ENCODE peak calls at places on chromosome 6, in eight cellular contexts. One of them, this sample, is unnamed.

GRCh38 chr6:148500402-148500801 is 157.8 kb downstream of the SASH1 start:
- DNase-seq in endothelial cell of umbilical vein: no peak
- DNase-seq in AG04450: no peak
- DNase-seq in A549: no peak
- DNase-seq in fibroblast of mammary gland: no peak
- DNase-seq in psoas muscle: no peak
- DNase-seq in dorsolateral prefrontal cortex: no peak
- DNase-seq in hepatocyte: no peak
- DNase-seq in this sample: no peak

GRCh38 chr6:145722190-145722589 is 13.1 kb downstream of the EPM2A start:
- DNase-seq in endothelial cell of umbilical vein: no peak
- DNase-seq in AG04450: no peak
- DNase-seq in A549: no peak
- DNase-seq in fibroblast of mammary gland: no peak
- DNase-seq in psoas muscle: no peak
- DNase-seq in dorsolateral prefrontal cortex: no peak
- DNase-seq in hepatocyte: no peak
- DNase-seq in this sample: no peak

GRCh38 chr6:88119769-88120168 is 46.4 kb downstream of the CNR1 start:
- DNase-seq in endothelial cell of umbilical vein: no peak
- DNase-seq in AG04450: no peak
- DNase-seq in A549: no peak
- DNase-seq in fibroblast of mammary gland: peak
- DNase-seq in psoas muscle: no peak
- DNase-seq in dorsolateral prefrontal cortex: no peak
- DNase-seq in hepatocyte: peak
- DNase-seq in this sample: no peak

GRCh38 chr6:45538636-45539035 is 160.9 kb upstream of the SUPT3H start:
- DNase-seq in endothelial cell of umbilical vein: no peak
- DNase-seq in AG04450: no peak
- DNase-seq in A549: no peak
- DNase-seq in fibroblast of mammary gland: peak
- DNase-seq in psoas muscle: peak
- DNase-seq in dorsolateral prefrontal cortex: no peak
- DNase-seq in hepatocyte: peak
- DNase-seq in this sample: no peak

GRCh38 chr6:6655805-6656251 is 67.3 kb downstream of the LY86 start:
- DNase-seq in endothelial cell of umbilical vein: no peak
- DNase-seq in AG04450: no peak
- DNase-seq in A549: no peak
- DNase-seq in fibroblast of mammary gland: no peak
- DNase-seq in psoas muscle: no peak
- DNase-seq in dorsolateral prefrontal cortex: no peak
- DNase-seq in hepatocyte: no peak
- DNase-seq in this sample: no peak

GRCh38 chr6:106098383-106099234 is 12.5 kb downstream of the PRDM1 start:
- DNase-seq in endothelial cell of umbilical vein: peak
- DNase-seq in AG04450: no peak
- DNase-seq in A549: peak
- DNase-seq in fibroblast of mammary gland: peak
- DNase-seq in psoas muscle: no peak
- DNase-seq in dorsolateral prefrontal cortex: no peak
- DNase-seq in hepatocyte: peak
- DNase-seq in this sample: no peak

GRCh38 chr6:32969685-32970412 is 1.5 kb downstream of the BRD2 start:
- DNase-seq in endothelial cell of umbilical vein: peak
- DNase-seq in AG04450: peak
- DNase-seq in A549: peak
- DNase-seq in fibroblast of mammary gland: peak
- DNase-seq in psoas muscle: peak
- DNase-seq in dorsolateral prefrontal cortex: peak
- DNase-seq in hepatocyte: peak
- DNase-seq in this sample: no peak

GRCh38 chr6:89042664-89043063 is 37.9 kb upstream of the PNRC1 start:
- DNase-seq in endothelial cell of umbilical vein: no peak
- DNase-seq in AG04450: no peak
- DNase-seq in A549: no peak
- DNase-seq in fibroblast of mammary gland: no peak
- DNase-seq in psoas muscle: no peak
- DNase-seq in dorsolateral prefrontal cortex: no peak
- DNase-seq in hepatocyte: no peak
- DNase-seq in this sample: no peak

GRCh38 chr6:100381111-100381510 is 83.6 kb downstream of the SIM1 start:
- DNase-seq in endothelial cell of umbilical vein: peak
- DNase-seq in AG04450: no peak
- DNase-seq in A549: no peak
- DNase-seq in fibroblast of mammary gland: peak
- DNase-seq in psoas muscle: no peak
- DNase-seq in dorsolateral prefrontal cortex: no peak
- DNase-seq in hepatocyte: no peak
- DNase-seq in this sample: no peak

GRCh38 chr6:99602519-99603420 is 3.9 kb upstream of the PRDM13 start:
- DNase-seq in endothelial cell of umbilical vein: no peak
- DNase-seq in AG04450: no peak
- DNase-seq in A549: no peak
- DNase-seq in fibroblast of mammary gland: no peak
- DNase-seq in psoas muscle: no peak
- DNase-seq in dorsolateral prefrontal cortex: no peak
- DNase-seq in hepatocyte: no peak
- DNase-seq in this sample: no peak

GRCh38 chr6:30687659-30688431 is 1.4 kb upstream of the PPP1R18 start:
- DNase-seq in endothelial cell of umbilical vein: no peak
- DNase-seq in AG04450: no peak
- DNase-seq in A549: no peak
- DNase-seq in fibroblast of mammary gland: peak
- DNase-seq in psoas muscle: peak
- DNase-seq in dorsolateral prefrontal cortex: no peak
- DNase-seq in hepatocyte: peak
- DNase-seq in this sample: no peak

GRCh38 chr6:2454180-2454579 is 208.8 kb upstream of the GMDS start:
- DNase-seq in endothelial cell of umbilical vein: no peak
- DNase-seq in AG04450: no peak
- DNase-seq in A549: no peak
- DNase-seq in fibroblast of mammary gland: peak
- DNase-seq in psoas muscle: no peak
- DNase-seq in dorsolateral prefrontal cortex: no peak
- DNase-seq in hepatocyte: no peak
- DNase-seq in this sample: no peak

GRCh38 chr6:144063744-144064401 is 31.5 kb downstream of the SF3B5 start:
- DNase-seq in endothelial cell of umbilical vein: peak
- DNase-seq in AG04450: no peak
- DNase-seq in A549: peak
- DNase-seq in fibroblast of mammary gland: peak
- DNase-seq in psoas muscle: peak
- DNase-seq in dorsolateral prefrontal cortex: peak
- DNase-seq in hepatocyte: peak
- DNase-seq in this sample: peak
- TF ChIP-seq CTCF in endothelial cell of umbilical vein: peak
- TF ChIP-seq CTCF in AG04450: no peak
- TF ChIP-seq CTCF in A549: peak
- TF ChIP-seq CTCF in fibroblast of mammary gland: no peak
- TF ChIP-seq CTCF in psoas muscle: no peak
- TF ChIP-seq CTCF in dorsolateral prefrontal cortex: no peak
- TF ChIP-seq CTCF in hepatocyte: peak
- TF ChIP-seq CTCF in this sample: peak

DNA sequence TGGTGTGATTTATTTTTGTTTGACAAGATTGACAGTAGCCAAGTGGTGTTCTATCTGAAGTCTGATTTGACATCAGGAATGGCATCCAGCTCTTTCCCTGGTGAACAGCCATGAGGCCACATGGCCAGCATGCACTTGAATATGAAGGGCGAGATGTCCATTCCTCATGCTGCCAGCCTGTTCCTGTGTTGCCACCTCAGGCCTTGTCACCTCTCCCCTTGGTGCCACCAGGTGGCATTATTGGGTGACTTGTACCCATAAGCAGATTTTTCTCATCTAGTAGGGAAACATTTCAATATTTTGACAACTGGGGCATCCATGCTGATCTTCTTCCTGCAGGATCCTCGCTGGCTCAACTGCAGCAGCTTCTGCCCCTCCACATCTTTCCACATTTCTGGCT is 199.1 kb downstream of the ERMARD start:
- DNase-seq in endothelial cell of umbilical vein: no peak
- DNase-seq in AG04450: no peak
- DNase-seq in A549: peak
- DNase-seq in fibroblast of mammary gland: peak
- DNase-seq in psoas muscle: no peak
- DNase-seq in dorsolateral prefrontal cortex: no peak
- DNase-seq in hepatocyte: no peak
- DNase-seq in this sample: no peak
- TF ChIP-seq CTCF in endothelial cell of umbilical vein: no peak
- TF ChIP-seq CTCF in AG04450: no peak
- TF ChIP-seq CTCF in A549: no peak
- TF ChIP-seq CTCF in fibroblast of mammary gland: no peak
- TF ChIP-seq CTCF in psoas muscle: peak
- TF ChIP-seq CTCF in dorsolateral prefrontal cortex: no peak
- TF ChIP-seq CTCF in hepatocyte: no peak
- TF ChIP-seq CTCF in this sample: peak

DNA sequence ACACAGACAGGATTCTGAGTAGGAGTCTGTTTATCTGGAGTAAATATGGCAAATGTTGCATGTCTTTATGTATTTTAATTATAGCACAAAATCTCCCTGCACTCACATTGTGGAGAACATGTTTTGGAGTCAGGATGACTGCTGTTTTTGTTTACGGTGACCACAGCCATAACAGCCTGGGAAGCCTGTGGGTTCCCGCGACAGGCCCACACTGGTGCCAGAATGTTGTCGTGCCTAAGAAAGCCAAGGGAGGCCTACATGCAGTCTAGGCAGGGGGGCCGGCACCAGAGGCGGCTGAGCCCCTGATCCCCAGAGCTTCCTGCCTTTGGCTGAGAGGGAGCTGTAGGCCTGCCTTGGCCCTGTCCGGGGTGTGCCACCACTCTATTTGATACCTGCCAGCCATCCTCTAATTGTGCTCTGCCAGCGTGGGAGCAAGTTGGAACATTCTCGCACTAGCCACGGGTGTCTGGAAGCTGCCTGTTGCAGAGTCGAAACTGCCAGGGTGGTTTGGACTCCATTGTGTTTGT is 46.6 kb downstream of the TBC1D7 start:
- DNase-seq in endothelial cell of umbilical vein: no peak
- DNase-seq in AG04450: no peak
- DNase-seq in A549: no peak
- DNase-seq in fibroblast of mammary gland: no peak
- DNase-seq in psoas muscle: no peak
- DNase-seq in dorsolateral prefrontal cortex: no peak
- DNase-seq in hepatocyte: no peak
- DNase-seq in this sample: no peak
- TF ChIP-seq CTCF in endothelial cell of umbilical vein: no peak
- TF ChIP-seq CTCF in AG04450: no peak
- TF ChIP-seq CTCF in A549: no peak
- TF ChIP-seq CTCF in fibroblast of mammary gland: no peak
- TF ChIP-seq CTCF in psoas muscle: no peak
- TF ChIP-seq CTCF in dorsolateral prefrontal cortex: no peak
- TF ChIP-seq CTCF in hepatocyte: no peak
- TF ChIP-seq CTCF in this sample: no peak

DNA sequence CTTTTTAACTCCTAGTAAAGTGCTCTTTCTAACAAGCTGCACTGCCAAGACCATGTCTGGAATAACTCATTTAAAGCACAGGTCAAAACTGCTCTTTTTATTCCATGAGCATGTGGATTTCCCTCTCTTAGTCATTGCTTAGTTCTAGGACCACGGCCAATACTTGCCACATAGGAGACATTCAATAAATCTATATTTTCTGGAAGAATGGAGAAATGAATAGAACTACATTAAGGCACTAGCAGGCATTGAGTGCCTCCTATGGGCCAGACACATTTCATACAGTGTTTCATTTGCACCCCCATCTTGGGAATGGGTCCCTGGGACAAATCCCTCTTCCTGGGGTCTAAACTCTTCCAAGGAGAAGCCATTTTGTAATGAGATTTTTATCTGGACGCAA is 552.8 kb upstream of the CITED2 start:
- DNase-seq in endothelial cell of umbilical vein: peak
- DNase-seq in AG04450: peak
- DNase-seq in A549: peak
- DNase-seq in fibroblast of mammary gland: peak
- DNase-seq in psoas muscle: no peak
- DNase-seq in dorsolateral prefrontal cortex: no peak
- DNase-seq in hepatocyte: no peak
- DNase-seq in this sample: no peak
- TF ChIP-seq CTCF in endothelial cell of umbilical vein: no peak
- TF ChIP-seq CTCF in AG04450: peak
- TF ChIP-seq CTCF in A549: no peak
- TF ChIP-seq CTCF in fibroblast of mammary gland: peak
- TF ChIP-seq CTCF in psoas muscle: no peak
- TF ChIP-seq CTCF in dorsolateral prefrontal cortex: no peak
- TF ChIP-seq CTCF in hepatocyte: peak
- TF ChIP-seq CTCF in this sample: no peak

GRCh38 chr6:142015011-142015410 is 117.7 kb upstream of the GJE1 start:
- DNase-seq in endothelial cell of umbilical vein: no peak
- DNase-seq in AG04450: no peak
- DNase-seq in A549: no peak
- DNase-seq in fibroblast of mammary gland: no peak
- DNase-seq in psoas muscle: no peak
- DNase-seq in dorsolateral prefrontal cortex: no peak
- DNase-seq in hepatocyte: no peak
- DNase-seq in this sample: no peak
- TF ChIP-seq CTCF in endothelial cell of umbilical vein: no peak
- TF ChIP-seq CTCF in AG04450: no peak
- TF ChIP-seq CTCF in A549: no peak
- TF ChIP-seq CTCF in fibroblast of mammary gland: no peak
- TF ChIP-seq CTCF in psoas muscle: no peak
- TF ChIP-seq CTCF in dorsolateral prefrontal cortex: no peak
- TF ChIP-seq CTCF in hepatocyte: no peak
- TF ChIP-seq CTCF in this sample: no peak

DNA sequence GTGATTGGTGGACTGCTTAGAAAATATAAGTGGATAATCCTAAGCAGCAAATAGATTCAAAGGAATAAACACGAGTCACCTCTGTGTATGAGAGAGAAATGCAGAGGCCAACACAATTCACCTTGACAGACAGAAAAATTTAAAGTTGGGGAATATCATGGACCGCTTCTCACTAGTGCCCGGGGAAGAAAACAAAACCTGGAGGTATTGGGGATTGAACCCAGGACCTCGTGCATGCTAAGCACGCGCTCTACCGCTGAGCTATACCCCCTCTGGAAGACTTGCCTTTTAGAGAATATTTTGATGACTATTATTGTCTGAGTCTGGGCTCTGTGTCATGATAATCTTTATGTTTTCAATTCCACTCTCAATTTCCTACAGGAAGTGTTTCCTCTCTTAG is 111.9 kb downstream of the TRIM27 start:
- DNase-seq in endothelial cell of umbilical vein: no peak
- DNase-seq in AG04450: no peak
- DNase-seq in A549: peak
- DNase-seq in fibroblast of mammary gland: peak
- DNase-seq in psoas muscle: no peak
- DNase-seq in dorsolateral prefrontal cortex: no peak
- DNase-seq in hepatocyte: no peak
- DNase-seq in this sample: no peak
- TF ChIP-seq CTCF in endothelial cell of umbilical vein: no peak
- TF ChIP-seq CTCF in AG04450: no peak
- TF ChIP-seq CTCF in A549: no peak
- TF ChIP-seq CTCF in fibroblast of mammary gland: no peak
- TF ChIP-seq CTCF in psoas muscle: no peak
- TF ChIP-seq CTCF in dorsolateral prefrontal cortex: no peak
- TF ChIP-seq CTCF in hepatocyte: no peak
- TF ChIP-seq CTCF in this sample: no peak